ENCODE peak calls at places on chromosomes 2 and 18, in six cellular contexts. M is K562, D is kidney, S is astrocyte, H is HepG2, N is DND-41. G is an unnamed sample.

GRCh38 chr2:102301867-102302362 is 9.4 kb upstream of the IL1RL1 start:
- DNase-seq in M (peak), D (no peak), S (peak), H (no peak), N (peak), G (peak)

GRCh38 chr2:112877423-112877822 is 33.5 kb upstream of the IL37 start:
- DNase-seq in M (no peak), D (no peak), S (peak), H (no peak), N (no peak), G (no peak)

GRCh38 chr18:23614413-23614812 is 28.1 kb upstream of the NPC1 start:
- DNase-seq in M (no peak), D (no peak), S (no peak), H (no peak), N (no peak), G (no peak)

GRCh38 chr18:35456181-35456850 is 41.4 kb downstream of the INO80C start:
- DNase-seq in M (peak), D (no peak), S (peak), H (no peak), N (no peak), G (no peak)

GRCh38 chr2:235347691-235348090 is 146.2 kb upstream of the AGAP1 start:
- DNase-seq in M (peak), D (no peak), S (peak), H (no peak), N (no peak), G (no peak)

GRCh38 chr2:16139663-16140610 is 199.6 kb downstream of the MYCN start:
- DNase-seq in M (no peak), D (no peak), S (no peak), H (no peak), N (no peak), G (no peak)

GRCh38 chr2:134348239-134348638 is 94.4 kb downstream of the MGAT5 start:
- DNase-seq in M (no peak), D (no peak), S (peak), H (no peak), N (no peak), G (no peak)

GRCh38 chr2:187698374-187699110 is 144.3 kb upstream of the TFPI start:
- DNase-seq in M (no peak), D (no peak), S (peak), H (no peak), N (no peak), G (no peak)

GRCh38 chr2:160408575-160409291 is 84.9 kb downstream of the RBMS1 start:
- DNase-seq in M (no peak), D (peak), S (no peak), H (no peak), N (no peak), G (no peak)

GRCh38 chr2:98470851-98471255 is 26.2 kb downstream of the INPP4A start:
- DNase-seq in M (no peak), D (no peak), S (no peak), H (no peak), N (no peak), G (no peak)

GRCh38 chr2:231036131-231036530 is 1.2 kb upstream of the C2orf72 start:
- DNase-seq in M (no peak), D (no peak), S (no peak), H (no peak), N (no peak), G (no peak)

GRCh38 chr2:85235281-85235680 is 92.5 kb downstream of the TGOLN2 start:
- DNase-seq in M (no peak), D (no peak), S (no peak), H (no peak), N (no peak), G (no peak)

GRCh38 chr2:70371753-70372152 is 69.9 kb upstream of the FAM136A start:
- DNase-seq in M (no peak), D (no peak), S (peak), H (no peak), N (no peak), G (no peak)

GRCh38 chr2:229852565-229852964 is 69.2 kb downstream of the TRIP12 start:
- DNase-seq in M (peak), D (no peak), S (peak), H (no peak), N (peak), G (peak)

GRCh38 chr2:127701651-127702394 is 526 bp downstream of the SFT2D3 start:
- DNase-seq in M (peak), D (peak), S (peak), H (peak), N (peak), G (peak)

GRCh38 chr2:211455225-211455841 is 898.9 kb downstream of the CPS1 start:
- DNase-seq in M (peak), D (no peak), S (peak), H (peak), N (peak), G (peak)

GRCh38 chr2:78817430-78817829 is 208.1 kb upstream of the REG3G start:
- DNase-seq in M (no peak), D (no peak), S (no peak), H (no peak), N (no peak), G (no peak)

GRCh38 chr2:216013080-216013909 is at the start of gene MREG:
- DNase-seq in M (peak), D (peak), S (peak), H (peak), N (peak), G (peak)

GRCh38 chr2:215835641-215836040 is 177.7 kb downstream of the MREG start:
- DNase-seq in M (no peak), D (no peak), S (no peak), H (no peak), N (no peak), G (no peak)

GRCh38 chr2:81002906-81003305 is 698.4 kb upstream of the LRRTM1 start:
- DNase-seq in M (no peak), D (no peak), S (no peak), H (no peak), N (no peak), G (no peak)

GRCh38 chr2:81007104-81007503 is 702.6 kb upstream of the LRRTM1 start:
- DNase-seq in M (no peak), D (no peak), S (no peak), H (no peak), N (no peak), G (no peak)
- TF ChIP-seq CTCF in M (no peak), D (no peak), S (no peak), H (no peak), N (no peak), G (no peak)

GRCh38 chr2:238875161-238875530 is 27.3 kb downstream of the TWIST2 start:
- DNase-seq in M (peak), D (no peak), S (no peak), H (no peak), N (no peak), G (no peak)
- TF ChIP-seq CTCF in M (peak), D (no peak), S (peak), H (no peak), N (no peak), G (no peak)

GRCh38 chr2:65638438-65638837 is 206.0 kb upstream of the SPRED2 start:
- DNase-seq in M (no peak), D (no peak), S (no peak), H (peak), N (no peak), G (no peak)
- TF ChIP-seq CTCF in M (peak), D (no peak), S (peak), H (no peak), N (peak), G (no peak)

GRCh38 chr2:207341816-207342215 is 176.1 kb upstream of the KLF7 start:
- DNase-seq in M (peak), D (no peak), S (no peak), H (no peak), N (no peak), G (no peak)
- TF ChIP-seq CTCF in M (no peak), D (peak), S (no peak), H (peak), N (no peak), G (peak)

DNA sequence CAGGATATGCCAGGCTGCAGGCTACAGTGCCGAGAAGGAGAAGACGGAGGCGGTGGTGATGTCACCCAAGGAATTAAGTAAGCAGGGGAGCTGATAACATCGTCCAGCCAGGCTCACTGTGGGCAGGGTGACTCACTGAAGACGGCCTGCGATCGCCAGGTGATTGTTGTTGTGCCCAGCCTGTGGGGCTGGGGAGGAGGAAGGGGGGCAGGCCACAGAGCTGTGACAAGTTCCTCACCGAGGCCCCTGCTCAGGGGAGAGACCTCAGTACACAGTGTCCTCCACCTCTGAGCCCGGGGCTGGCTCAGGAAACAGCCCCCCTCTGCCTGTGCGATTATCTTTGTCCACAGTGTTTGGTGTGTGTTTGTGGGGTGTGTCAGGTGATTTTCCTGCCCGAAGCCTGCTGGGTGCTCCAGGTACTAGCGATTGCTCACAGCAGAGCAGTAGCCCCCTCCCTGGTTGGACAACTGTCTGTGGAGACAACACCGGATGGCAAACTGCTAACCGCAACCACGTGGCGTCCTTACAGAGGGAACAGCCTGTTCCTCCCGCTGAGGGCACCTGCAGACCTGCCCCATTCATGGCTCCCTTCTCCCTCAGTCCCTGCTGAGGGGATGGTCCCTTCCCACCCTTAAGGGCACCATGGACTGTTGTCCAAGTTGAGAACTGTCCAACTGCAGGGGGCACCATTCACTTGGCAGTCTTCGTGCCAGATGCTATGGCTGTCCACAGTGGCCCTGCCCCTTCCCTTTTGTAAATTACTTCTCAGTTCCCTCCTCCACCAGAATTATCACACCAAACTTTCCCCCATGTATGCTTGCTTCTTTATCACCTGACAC is 95.1 kb downstream of the ZFP36L2 start:
- DNase-seq in M (peak), D (peak), S (peak), H (peak), N (peak), G (peak)
- TF ChIP-seq CTCF in M (peak), D (peak), S (no peak), H (peak), N (peak), G (peak)

G was measured in GM13977.